ENCODE peak calls at places on chromosomes 5 and 9, in six cellular contexts. Y, F, W, P, J and S are unnamed samples.

GRCh38 chr9:76161546-76161945 is 232.7 kb downstream of the RFK start:
- ATAC-seq in Y (no peak), F (no peak), W (peak; percentile 69), P (no peak), J (no peak), S (peak; percentile 77)

GRCh38 chr5:156431956-156432829 is 105.2 kb downstream of the SGCD start:
- ATAC-seq in Y (no peak), F (no peak), W (no peak), P (no peak), J (no peak), S (no peak)

GRCh38 chr5:172322028-172322965 is 38.7 kb upstream of the UBTD2 start:
- ATAC-seq in Y (no peak), F (no peak), W (no peak), P (peak; percentile 82), J (peak; percentile 90), S (no peak)

GRCh38 chr9:16401720-16402119 is 468.8 kb downstream of the BNC2 start:
- ATAC-seq in Y (no peak), F (no peak), W (peak; percentile 68), P (no peak), J (no peak), S (no peak)

GRCh38 chr9:125514468-125514867 is 192.5 kb downstream of the MAPKAP1 start:
- ATAC-seq in Y (no peak), F (no peak), W (no peak), P (no peak), J (no peak), S (no peak)

GRCh38 chr5:124704594-124705284 is 41.7 kb downstream of the ZNF608 start:
- ATAC-seq in Y (no peak), F (no peak), W (no peak), P (peak; percentile 66), J (peak; percentile 87), S (no peak)

GRCh38 chr5:68381909-68382308 is 166.4 kb downstream of the PIK3R1 start:
- ATAC-seq in Y (peak; percentile 35), F (no peak), W (peak; percentile 40), P (no peak), J (no peak), S (peak; percentile 59)

GRCh38 chr9:136690104-136690840 is 3.0 kb upstream of the AGPAT2 start:
- ATAC-seq in Y (no peak), F (no peak), W (no peak), P (no peak), J (no peak), S (no peak)

GRCh38 chr5:172559004-172559932 is 81.8 kb upstream of the NEURL1B start:
- ATAC-seq in Y (peak; percentile 55), F (no peak), W (peak; percentile 72), P (no peak), J (no peak), S (peak; percentile 90)

GRCh38 chr9:128637656-128638055 is 19.0 kb downstream of the DYNC2I2 start:
- ATAC-seq in Y (no peak), F (no peak), W (no peak), P (no peak), J (no peak), S (no peak)

GRCh38 chr9:78296208-78296892 is 575 bp upstream of the PSAT1 start:
- ATAC-seq in Y (no peak), F (peak; percentile 60), W (peak; percentile 25), P (peak; percentile 18), J (no peak), S (peak; percentile 24)

GRCh38 chr9:78300209-78300608 is 3.3 kb downstream of the PSAT1 start:
- ATAC-seq in Y (no peak), F (no peak), W (no peak), P (no peak), J (no peak), S (no peak)

GRCh38 chr9:78297672-78297961 is 692 bp downstream of the PSAT1 start:
- ATAC-seq in Y (no peak), F (peak; percentile 31), W (no peak), P (no peak), J (no peak), S (no peak)

GRCh38 chr9:78296893-78297671 is at the start of gene PSAT1:
- ATAC-seq in Y (peak; percentile 98), F (peak; percentile 95), W (peak; percentile 97), P (peak; percentile 94), J (peak; percentile 98), S (peak; percentile 94)

GRCh38 chr9:78298046-78298511 is 1.2 kb downstream of the PSAT1 start:
- ATAC-seq in Y (peak; percentile 69), F (no peak), W (no peak), P (no peak), J (peak; percentile 1), S (no peak)
- H3K4me3 ChIP-seq in Y (peak overlapping the region; percentile 73), F (peak overlapping the region; percentile 75), W (no peak overlapping the region), P (peak overlapping the region; percentile 95), J (peak overlapping the region; percentile 83), S (peak overlapping the region; percentile 38)

DNA sequence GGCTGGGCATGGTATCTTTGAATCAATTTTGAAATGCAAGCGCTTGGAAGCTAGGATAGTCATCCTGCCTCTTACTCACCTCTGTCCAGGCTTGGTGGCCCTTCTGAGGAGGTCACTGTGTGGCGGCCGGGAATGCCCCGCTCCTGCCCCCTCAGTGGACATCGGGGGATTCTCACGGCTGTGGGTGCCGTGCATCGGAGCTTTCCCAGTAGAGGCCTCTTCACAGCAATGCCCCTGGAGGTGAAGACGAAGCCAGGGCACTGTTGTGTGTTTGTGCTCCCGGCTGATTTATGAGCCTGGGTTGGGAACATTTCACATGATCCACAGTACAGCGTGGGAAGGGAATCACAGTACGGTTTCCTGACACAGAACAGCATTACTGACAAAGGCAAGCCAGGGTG is 147.5 kb downstream of the NXNL2 start:
- ATAC-seq in Y (no peak), F (no peak), W (no peak), P (no peak), J (no peak), S (peak; percentile 50)
- TF ChIP-seq EP300 in Y (no peak), F (no peak), W (no peak), P (no peak), J (no peak), S (no peak)

DNA sequence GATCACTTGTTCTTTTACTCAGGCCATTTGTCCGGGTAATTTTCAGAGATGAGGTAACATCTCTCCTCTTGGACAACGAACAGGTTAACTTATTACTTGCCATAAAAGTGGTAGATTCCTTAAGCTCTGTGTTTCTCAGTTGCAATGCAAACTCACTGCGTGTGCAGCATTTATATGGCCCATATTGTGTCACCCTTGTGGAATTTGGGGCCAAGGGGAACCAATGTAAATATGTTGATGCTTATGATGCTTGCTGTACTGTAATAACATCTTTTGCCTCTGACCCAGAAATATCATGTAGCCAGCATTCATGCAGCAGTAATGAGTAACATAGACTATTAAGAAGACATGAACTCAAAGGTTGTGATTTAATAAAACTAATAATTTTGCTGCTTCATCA is 175.8 kb downstream of the ADAMTS6 start:
- ATAC-seq in Y (no peak), F (no peak), W (no peak), P (peak; percentile 48), J (no peak), S (no peak)
- H3K4me3 ChIP-seq in Y (no peak overlapping the region), F (no peak overlapping the region), W (no peak overlapping the region), P (no peak overlapping the region), J (no peak overlapping the region), S (no peak overlapping the region)

DNA sequence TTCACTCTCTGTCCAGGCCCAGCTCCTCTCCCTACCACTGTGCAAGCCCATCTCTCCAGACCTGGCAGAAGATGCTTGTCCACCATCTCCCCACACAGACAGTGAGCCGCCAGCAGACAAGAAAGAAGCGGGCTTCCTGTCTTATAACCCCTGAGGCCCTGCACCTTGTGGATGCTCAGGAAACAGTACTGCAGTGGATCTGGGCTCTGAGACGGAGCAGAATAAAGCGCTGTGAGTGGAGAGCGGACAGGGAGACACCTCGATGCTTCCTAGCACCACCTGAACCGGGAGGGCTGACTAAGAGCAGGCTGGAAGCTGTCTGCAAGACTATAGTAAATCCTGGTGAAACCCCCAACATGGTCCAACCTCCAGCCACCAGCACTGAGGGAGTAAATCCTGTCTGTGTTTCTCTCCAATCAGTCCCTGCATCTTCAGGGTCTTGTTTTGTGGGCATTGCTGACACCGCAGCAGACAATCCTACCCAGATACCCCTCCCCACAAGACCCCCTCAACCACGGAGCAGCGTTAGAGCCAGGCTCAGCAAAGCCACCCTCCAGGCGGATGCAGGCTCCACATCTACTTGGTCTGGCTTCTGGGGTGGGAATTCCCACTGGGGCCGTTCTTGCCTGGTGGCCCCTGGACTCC is 18.7 kb downstream of the ORM2 start:
- ATAC-seq in Y (no peak), F (no peak), W (no peak), P (no peak), J (no peak), S (no peak)
- TF ChIP-seq EP300 in Y (no peak), F (no peak), W (no peak), P (no peak), J (no peak), S (no peak)

GRCh38 chr9:1102010-1102712 is 52.0 kb downstream of the DMRT2 start:
- ATAC-seq in Y (no peak), F (no peak), W (no peak), P (no peak), J (peak; percentile 62), S (no peak)
- H3K4me3 ChIP-seq in Y (no peak overlapping the region), F (no peak overlapping the region), W (no peak overlapping the region), P (no peak overlapping the region), J (no peak overlapping the region), S (no peak overlapping the region)

GRCh38 chr9:74140141-74140540 is 357.0 kb upstream of the RORB start:
- ATAC-seq in Y (no peak), F (no peak), W (no peak), P (no peak), J (no peak), S (no peak)
- TF ChIP-seq EP300 in Y (no peak), F (no peak), W (no peak), P (no peak), J (no peak), S (no peak)

DNA sequence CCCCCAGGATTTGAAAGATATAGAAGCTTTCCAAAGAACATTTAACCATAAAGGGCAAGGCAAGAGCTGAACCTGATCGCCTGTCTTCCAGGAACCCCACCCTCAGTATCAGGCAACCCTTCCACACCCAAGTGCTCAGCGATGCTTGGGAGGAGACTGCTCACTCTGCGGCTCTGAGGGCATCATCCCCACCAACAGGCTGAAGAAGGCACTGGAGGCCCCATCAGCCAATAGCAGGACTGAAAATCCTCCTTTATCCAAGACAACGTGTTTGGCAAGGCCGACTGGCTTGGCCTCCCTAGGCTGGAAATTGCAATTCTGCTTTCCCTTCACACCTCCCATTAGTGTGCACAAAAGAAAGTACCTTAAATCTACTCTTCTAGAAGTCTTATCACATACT is 1.4 kb upstream of the PPP2CA start:
- ATAC-seq in Y (peak; percentile 57), F (peak; percentile 50), W (no peak), P (peak; percentile 58), J (no peak), S (no peak)
- H3K4me3 ChIP-seq in Y (peak overlapping the region; percentile 97), F (peak overlapping the region; percentile 78), W (no peak overlapping the region), P (peak overlapping the region; percentile 93), J (peak overlapping the region; percentile 69), S (peak overlapping the region; percentile 97)

DNA sequence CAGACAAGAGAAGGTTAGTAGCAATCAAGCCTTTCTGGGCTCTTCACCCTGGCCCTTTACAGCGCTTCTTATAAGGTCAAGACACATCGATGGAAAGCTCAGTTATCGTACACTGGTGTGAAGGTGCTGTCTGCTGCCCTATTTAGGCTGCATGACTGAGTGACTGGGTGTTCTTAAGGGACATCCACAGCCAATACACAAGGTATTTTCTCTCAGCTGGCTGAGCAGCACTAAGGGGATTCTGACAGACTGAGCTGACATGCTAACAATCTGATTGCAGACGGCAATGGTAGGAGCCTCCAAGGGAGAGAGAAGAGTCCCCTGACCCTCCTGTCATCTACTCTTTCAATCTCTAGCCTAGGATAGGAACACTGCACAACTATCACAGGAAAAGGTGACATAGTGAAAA is 577.9 kb downstream of the ISL1 start:
- ATAC-seq in Y (no peak), F (no peak), W (no peak), P (no peak), J (peak; percentile 17), S (no peak)
- TF ChIP-seq EP300 in Y (no peak), F (no peak), W (no peak), P (no peak), J (no peak), S (no peak)

GRCh38 chr9:121573717-121574485 is 74.3 kb upstream of the GGTA1 start:
- ATAC-seq in Y (no peak), F (no peak), W (no peak), P (no peak), J (no peak), S (no peak)
- H3K4me3 ChIP-seq in Y (no peak overlapping the region), F (no peak overlapping the region), W (no peak overlapping the region), P (no peak overlapping the region), J (no peak overlapping the region), S (no peak overlapping the region)